ENCODE peak calls at places on chromosomes 6 and 20, in four cellular contexts. I is IMR-90, Z is K562, Y is HepG2. J is an unnamed sample. For H4K20me1, the result is how much of the 10 kb centered on the place peaks cover.

GRCh38 chr6:49618257-49618656 is 18.4 kb downstream of the RHAG start:
- DNase-seq in I (no peak), Z (no peak), Y (no peak), J (no peak)

GRCh38 chr6:117555882-117556498 is 46.3 kb downstream of the GOPC start:
- DNase-seq in I (peak), Z (peak), Y (peak), J (peak)

GRCh38 chr6:35731736-35732532 is 4.9 kb upstream of the ARMC12 start:
- DNase-seq in I (peak), Z (peak), Y (peak), J (no peak)

GRCh38 chr6:44061375-44062104 is 65.7 kb downstream of the MRPL14 start:
- DNase-seq in I (peak), Z (no peak), Y (no peak), J (no peak)

GRCh38 chr6:43271103-43271815 is 26.8 kb upstream of the SLC22A7 start:
- DNase-seq in I (no peak), Z (no peak), Y (no peak), J (no peak)

GRCh38 chr6:155974967-155975366 is 519.3 kb upstream of the NOX3 start:
- DNase-seq in I (no peak), Z (no peak), Y (no peak), J (no peak)

GRCh38 chr6:129212081-129212480 is 329.1 kb downstream of the LAMA2 start:
- DNase-seq in I (no peak), Z (no peak), Y (no peak), J (no peak)

GRCh38 chr6:91106083-91106482 is 519.2 kb upstream of the MAP3K7 start:
- DNase-seq in I (no peak), Z (no peak), Y (peak), J (no peak)

GRCh38 chr20:21100590-21101452 is 5.3 kb downstream of the LINC00237 start:
- DNase-seq in I (peak), Z (no peak), Y (no peak), J (peak)

GRCh38 chr6:104884867-104885517 is 25.3 kb upstream of the HACE1 start:
- DNase-seq in I (no peak), Z (no peak), Y (no peak), J (no peak)

GRCh38 chr20:44083220-44083933 is 103.6 kb downstream of the JPH2 start:
- DNase-seq in I (peak), Z (no peak), Y (no peak), J (no peak)

GRCh38 chr6:5525209-5525608 is 263.9 kb downstream of the FARS2 start:
- DNase-seq in I (peak), Z (no peak), Y (no peak), J (no peak)

GRCh38 chr6:147677647-147678046 is 169.2 kb downstream of the SAMD5 start:
- DNase-seq in I (no peak), Z (no peak), Y (no peak), J (no peak)

GRCh38 chr6:26064619-26065257 is 22.5 kb upstream of the HFE start:
- DNase-seq in I (peak), Z (peak), Y (peak), J (no peak)

GRCh38 chr20:11790047-11790446 is 127.6 kb upstream of the BTBD3 start:
- DNase-seq in I (no peak), Z (no peak), Y (no peak), J (no peak)

GRCh38 chr6:108797951-108798671 is 50.1 kb upstream of the ARMC2 start:
- DNase-seq in I (peak), Z (no peak), Y (no peak), J (no peak)

GRCh38 chr20:53872081-53872541 is 198.3 kb downstream of the BCAS1 start:
- DNase-seq in I (no peak), Z (no peak), Y (no peak), J (no peak)

GRCh38 chr6:166360243-166361079 is 18.1 kb upstream of the SFT2D1 start:
- DNase-seq in I (peak), Z (no peak), Y (no peak), J (no peak)

GRCh38 chr6:154888426-154888825 is 106.7 kb upstream of the TIAM2 start:
- DNase-seq in I (no peak), Z (no peak), Y (no peak), J (no peak)

GRCh38 chr20:63699466-63700198 is 3.2 kb downstream of the TNFRSF6B start:
- DNase-seq in I (no peak), Z (peak), Y (no peak), J (no peak)

GRCh38 chr6:71107935-71108420 is 151.1 kb upstream of the B3GAT2 start:
- DNase-seq in I (peak), Z (no peak), Y (no peak), J (no peak)

GRCh38 chr6:79544939-79545450 is 7.8 kb upstream of the LCA5 start:
- DNase-seq in I (peak), Z (peak), Y (peak), J (peak)

GRCh38 chr20:11305406-11305805 is 612.3 kb upstream of the BTBD3 start:
- DNase-seq in I (peak), Z (no peak), Y (no peak), J (no peak)

GRCh38 chr20:45251884-45252571 is 2.3 kb downstream of the SLPI start:
- DNase-seq in I (no peak), Z (no peak), Y (no peak), J (no peak)

GRCh38 chr6:36607782-36608386 is 13.7 kb downstream of the SRSF3 start:
- DNase-seq in I (no peak), Z (no peak), Y (no peak), J (no peak)

GRCh38 chr6:155530219-155530834 is 74.7 kb upstream of the NOX3 start:
- DNase-seq in I (peak), Z (no peak), Y (peak), J (no peak)

GRCh38 chr6:4017847-4018193 is 61.1 kb downstream of the FAM217A start:
- DNase-seq in I (peak), Z (no peak), Y (peak), J (no peak)

GRCh38 chr20:25205277-25206062 is 10.0 kb downstream of the ENTPD6 start:
- DNase-seq in I (no peak), Z (no peak), Y (no peak), J (no peak)
- H4K20me1 ChIP-seq in I (under half), Z (under half), Y (under half), J (under half)

GRCh38 chr6:22145294-22145693 is 151.5 kb downstream of the PRL start:
- DNase-seq in I (no peak), Z (no peak), Y (no peak), J (no peak)

GRCh38 chr6:22145823-22146379 is 150.9 kb downstream of the PRL start:
- DNase-seq in I (peak), Z (no peak), Y (no peak), J (no peak)

GRCh38 chr6:22142931-22143330 is 153.9 kb downstream of the PRL start:
- DNase-seq in I (no peak), Z (no peak), Y (no peak), J (no peak)

GRCh38 chr6:22146581-22147468 is 150.0 kb downstream of the PRL start:
- DNase-seq in I (no peak), Z (no peak), Y (no peak), J (no peak)

GRCh38 chr6:22141271-22141745 is 155.5 kb downstream of the PRL start:
- DNase-seq in I (peak), Z (no peak), Y (peak), J (no peak)
- TF ChIP-seq MAFK in I (no peak), Z (no peak), Y (no peak), J (no peak)

GRCh38 chr6:98287876-98288275 is 546.5 kb upstream of the POU3F2 start:
- DNase-seq in I (no peak), Z (no peak), Y (no peak), J (no peak)
- H4K20me1 ChIP-seq in I (under half), Z (under half), Y (under half), J (under half)

GRCh38 chr6:30462482-30462881 is 26.8 kb upstream of the HLA-E start:
- DNase-seq in I (no peak), Z (no peak), Y (no peak), J (no peak)
- TF ChIP-seq MAFK in I (no peak), Z (no peak), Y (no peak), J (no peak)

GRCh38 chr6:149750136-149750609 is 632 bp downstream of the PCMT1 start:
- DNase-seq in I (peak), Z (peak), Y (peak), J (peak)
- H4K20me1 ChIP-seq in I (under half), Z (under half), Y (under half), J (under half)

GRCh38 chr6:168167431-168168315 is 88.7 kb upstream of the FRMD1 start:
- DNase-seq in I (no peak), Z (no peak), Y (no peak), J (peak)

GRCh38 chr6:168177492-168177891 is 98.5 kb upstream of the FRMD1 start:
- DNase-seq in I (no peak), Z (no peak), Y (no peak), J (no peak)

GRCh38 chr6:168169624-168170023 is 90.6 kb upstream of the FRMD1 start:
- DNase-seq in I (no peak), Z (no peak), Y (no peak), J (peak)

GRCh38 chr6:168166627-168167026 is 87.6 kb upstream of the FRMD1 start:
- DNase-seq in I (no peak), Z (no peak), Y (no peak), J (peak)

DNA sequence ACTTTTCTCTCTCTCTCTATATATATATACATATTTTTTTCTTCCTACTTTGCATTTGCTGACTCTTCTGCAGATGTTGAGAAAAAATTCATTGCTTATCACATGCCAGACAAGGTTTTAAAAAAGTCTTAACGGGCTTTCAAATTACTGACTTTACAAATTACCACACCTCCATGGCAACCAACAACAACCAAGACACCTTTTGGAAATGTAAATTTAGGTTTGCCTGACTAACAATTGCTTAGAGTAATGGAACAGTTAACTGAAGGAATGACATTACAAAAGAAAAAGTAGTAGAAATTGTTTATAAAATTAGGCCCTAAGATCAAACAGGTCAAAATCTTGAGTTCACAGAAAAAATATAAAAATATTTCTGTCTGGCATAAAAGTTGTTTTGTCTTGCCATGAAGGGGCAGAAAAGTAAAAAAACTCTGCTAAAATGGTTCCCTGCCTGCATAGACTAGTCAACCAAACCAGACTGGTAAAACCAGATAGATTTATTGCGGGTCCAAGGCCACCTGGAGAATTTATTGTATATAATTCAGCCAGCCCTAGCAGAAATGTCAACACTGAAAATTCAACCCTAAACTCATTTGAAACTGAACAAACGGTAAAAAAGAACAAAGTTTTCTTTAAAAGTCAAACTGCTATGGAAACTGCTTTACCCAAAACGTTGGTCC is 92.8 kb upstream of the FRMD1 start:
- DNase-seq in I (no peak), Z (no peak), Y (no peak), J (no peak)
- TF ChIP-seq MAFK in I (no peak), Z (no peak), Y (no peak), J (no peak)

DNA sequence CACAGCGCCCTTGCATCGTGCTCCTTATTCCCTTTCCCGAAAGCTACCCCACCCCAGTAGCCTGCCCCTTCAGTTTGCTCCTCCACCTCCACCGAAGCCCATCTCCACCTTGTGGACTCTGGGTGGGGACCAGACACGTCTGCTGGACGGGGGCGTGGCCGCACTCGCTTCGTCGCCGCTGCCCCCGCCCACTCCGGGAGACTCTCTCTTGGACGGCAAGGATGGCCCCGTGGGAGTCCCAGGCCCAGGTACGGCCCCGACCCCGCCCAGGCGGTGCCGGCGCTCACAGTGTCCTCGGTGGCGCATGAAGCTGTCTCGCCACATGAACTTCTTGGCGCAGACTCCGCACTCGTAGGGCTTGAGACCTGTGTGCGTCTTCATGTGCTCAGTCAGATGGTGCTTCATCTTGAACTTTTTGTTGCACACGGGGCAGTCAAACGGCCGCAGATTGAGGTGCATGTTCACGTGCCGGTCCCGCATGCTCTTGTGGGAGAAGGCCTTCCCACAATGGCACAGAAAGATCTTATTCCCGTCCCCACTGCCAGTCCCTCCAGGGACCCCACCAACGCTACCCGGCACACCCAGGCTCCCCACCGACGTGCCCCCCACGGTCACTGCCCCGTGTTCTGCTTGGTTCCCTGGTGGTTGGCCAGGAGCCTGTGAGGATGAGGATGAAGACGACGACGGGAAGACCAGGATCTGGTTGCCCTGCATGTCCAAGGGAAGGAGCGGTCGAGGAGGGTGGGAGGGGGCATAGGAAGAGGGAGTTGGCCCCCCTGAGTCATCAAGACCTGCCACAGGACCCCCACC is 1.3 kb upstream of the TAPBP start:
- DNase-seq in I (no peak), Z (peak), Y (no peak), J (peak)
- H4K20me1 ChIP-seq in I (under half), Z (under half), Y (under half), J (under half)

GRCh38 chr6:25041676-25042598 is 106.2 kb upstream of the RIPOR2 start:
- DNase-seq in I (no peak), Z (no peak), Y (no peak), J (no peak)
- TF ChIP-seq MAFK in I (no peak), Z (no peak), Y (no peak), J (no peak)

GRCh38 chr20:25547999-25548398 is 37.3 kb downstream of the NINL start:
- DNase-seq in I (no peak), Z (no peak), Y (no peak), J (no peak)

GRCh38 chr20:25549172-25549865 is 36.0 kb downstream of the NINL start:
- DNase-seq in I (no peak), Z (peak), Y (peak), J (no peak)

GRCh38 chr20:25548613-25549086 is 36.7 kb downstream of the NINL start:
- DNase-seq in I (no peak), Z (no peak), Y (no peak), J (no peak)

GRCh38 chr20:25551413-25552210 is 33.7 kb downstream of the NINL start:
- DNase-seq in I (no peak), Z (no peak), Y (no peak), J (no peak)

GRCh38 chr20:25549866-25550477 is 35.4 kb downstream of the NINL start:
- DNase-seq in I (peak), Z (no peak), Y (peak), J (no peak)
- H4K20me1 ChIP-seq in I (under half), Z (under half), Y (under half), J (under half)

DNA sequence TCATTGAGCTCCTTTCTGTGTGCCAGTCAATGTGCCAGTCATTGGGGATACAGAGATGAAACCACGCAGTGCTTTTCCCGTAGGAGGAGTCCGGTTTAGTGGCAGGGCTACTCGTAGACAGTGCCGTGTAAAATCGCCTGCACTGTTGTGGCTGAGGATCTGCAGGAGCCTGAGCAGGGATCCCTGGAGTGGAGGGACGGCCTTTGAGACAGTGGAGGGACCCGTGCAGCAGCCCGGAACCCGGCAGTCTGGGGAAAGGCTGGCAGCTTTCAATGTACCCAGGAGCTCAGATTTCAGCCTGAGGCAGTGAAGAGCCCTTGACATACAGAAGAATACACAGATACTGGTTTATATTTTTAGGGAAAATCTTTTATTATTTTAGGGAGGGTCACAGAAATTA is 203.3 kb downstream of the ARID1B start:
- DNase-seq in I (no peak), Z (no peak), Y (no peak), J (no peak)
- TF ChIP-seq MAFK in I (no peak), Z (no peak), Y (no peak), J (no peak)

J was measured in H1.